ENCODE peak calls at places on chromosomes 16 and 17, in eight cellular contexts. X is HepG2; M is NCI-H1694; D is fibroblast of the conjunctiva; K is fibroblast of mammary gland; N is dermis microvascular lymphatic vessel endothelial cell; P is ureter; C is activated T-helper 9 cell treated with anti-CD3 and anti-CD28 coated beads, Interleukin-2, amount 50 U/mL, for 16 hours. Q is an unnamed sample.

GRCh38 chr17:71436479-71436878 is 684.3 kb upstream of the SOX9 start:
- DNase-seq in X (no peak), M (no peak), D (no peak), K (no peak), N (no peak), P (no peak), C (no peak), Q (no peak)

GRCh38 chr16:83433201-83433600 is 374.6 kb upstream of the HSBP1 start:
- DNase-seq in X (no peak), M (no peak), D (no peak), K (no peak), N (no peak), P (no peak), C (no peak), Q (no peak)

GRCh38 chr16:80862153-80862552 is 57.8 kb upstream of the CDYL2 start:
- DNase-seq in X (no peak), M (no peak), D (no peak), K (no peak), N (no peak), P (no peak), C (no peak), Q (no peak)

GRCh38 chr17:14737984-14738651 is 437.2 kb downstream of the HS3ST3B1 start:
- DNase-seq in X (peak), M (no peak), D (peak), K (peak), N (no peak), P (peak), C (no peak), Q (peak)

GRCh38 chr16:69031877-69032301 is 73.6 kb upstream of the HAS3 start:
- DNase-seq in X (peak), M (no peak), D (no peak), K (peak), N (no peak), P (no peak), C (no peak), Q (no peak)

GRCh38 chr17:76391200-76391715 is 6.8 kb downstream of the SPHK1 start:
- DNase-seq in X (no peak), M (no peak), D (no peak), K (no peak), N (no peak), P (no peak), C (no peak), Q (no peak)

GRCh38 chr16:49023095-49023494 is 258.5 kb downstream of the CBLN1 start:
- DNase-seq in X (no peak), M (peak), D (no peak), K (peak), N (peak), P (no peak), C (no peak), Q (no peak)

GRCh38 chr17:37490638-37491614 is 1.2 kb downstream of the DUSP14 start:
- DNase-seq in X (peak), M (no peak), D (peak), K (peak), N (peak), P (peak), C (no peak), Q (peak)

GRCh38 chr17:41149652-41149985 is at the start of gene KRTAP4-5:
- DNase-seq in X (no peak), M (no peak), D (no peak), K (no peak), N (no peak), P (no peak), C (no peak), Q (no peak)

GRCh38 chr17:1730345-1731193 is 6.1 kb downstream of the WDR81 start:
- DNase-seq in X (no peak), M (no peak), D (peak), K (peak), N (peak), P (peak), C (no peak), Q (no peak)

GRCh38 chr17:38705803-38706624 is 941 bp downstream of the MLLT6 start:
- DNase-seq in X (peak), M (no peak), D (no peak), K (peak), N (peak), P (peak), C (peak), Q (peak)

GRCh38 chr17:6761817-6762216 is 6.0 kb downstream of the XAF1 start:
- DNase-seq in X (no peak), M (no peak), D (no peak), K (no peak), N (no peak), P (no peak), C (no peak), Q (no peak)

GRCh38 chr17:21239680-21240374 is 13.4 kb downstream of the NATD1 start:
- DNase-seq in X (peak), M (peak), D (no peak), K (peak), N (peak), P (no peak), C (no peak), Q (no peak)

GRCh38 chr16:85917012-85917411 is 18.1 kb downstream of the IRF8 start:
- DNase-seq in X (no peak), M (no peak), D (no peak), K (no peak), N (no peak), P (no peak), C (no peak), Q (no peak)

GRCh38 chr17:42315402-42316156 is 27.3 kb downstream of the STAT5A start:
- DNase-seq in X (no peak), M (no peak), D (no peak), K (no peak), N (no peak), P (no peak), C (no peak), Q (no peak)

GRCh38 chr16:10543231-10543630 is 37.2 kb downstream of the EMP2 start:
- DNase-seq in X (no peak), M (no peak), D (no peak), K (no peak), N (no peak), P (no peak), C (no peak), Q (no peak)

GRCh38 chr16:84600343-84601229 is 17.3 kb downstream of the COTL1 start:
- DNase-seq in X (no peak), M (no peak), D (no peak), K (no peak), N (no peak), P (no peak), C (no peak), Q (no peak)

GRCh38 chr17:80981062-80981902 is 10.4 kb upstream of the CHMP6 start:
- DNase-seq in X (no peak), M (peak), D (no peak), K (no peak), N (peak), P (no peak), C (peak), Q (peak)

GRCh38 chr17:76588182-76588581 is 2.5 kb upstream of the ST6GALNAC2 start:
- DNase-seq in X (no peak), M (no peak), D (no peak), K (no peak), N (no peak), P (no peak), C (no peak), Q (no peak)

GRCh38 chr16:86929149-86929871 is 351.0 kb downstream of the FOXL1 start:
- DNase-seq in X (no peak), M (no peak), D (no peak), K (peak), N (peak), P (no peak), C (no peak), Q (no peak)

GRCh38 chr17:8918811-8919210 is 46.7 kb downstream of the PIK3R5 start:
- DNase-seq in X (no peak), M (no peak), D (no peak), K (peak), N (no peak), P (no peak), C (no peak), Q (no peak)

GRCh38 chr17:42456223-42457106 is 2.2 kb upstream of the ATP6V0A1 start:
- DNase-seq in X (no peak), M (no peak), D (no peak), K (peak), N (peak), P (no peak), C (no peak), Q (no peak)

GRCh38 chr17:46853896-46854444 is 2.6 kb downstream of the WNT9B start:
- DNase-seq in X (no peak), M (no peak), D (no peak), K (peak), N (no peak), P (no peak), C (no peak), Q (no peak)

GRCh38 chr16:17374668-17375255 is 96.0 kb downstream of the XYLT1 start:
- DNase-seq in X (no peak), M (no peak), D (no peak), K (no peak), N (no peak), P (no peak), C (no peak), Q (no peak)

GRCh38 chr17:33292184-33292980 is 713 bp downstream of the ASIC2 start:
- DNase-seq in X (no peak), M (no peak), D (no peak), K (peak), N (peak), P (no peak), C (no peak), Q (peak)